ENCODE peak calls at places on chromosomes 5 and 9, in ten cellular contexts. J, L, E, D, M, X, W, K, B and S are unnamed samples.

GRCh38 chr5:173317852-173318251 is 10.4 kb downstream of the STC2 start:
- DNase-seq in J (no peak), L (no peak), E (no peak), D (no peak), M (no peak), X (no peak), W (no peak), K (no peak), B (no peak), S (no peak)

GRCh38 chr5:116452774-116453368 is 121.8 kb downstream of the SEMA6A start:
- DNase-seq in J (no peak), L (no peak), E (no peak), D (no peak), M (no peak), X (no peak), W (no peak), K (no peak), B (no peak), S (no peak)

GRCh38 chr5:107990881-107991810 is 320.4 kb upstream of the EFNA5 start:
- DNase-seq in J (no peak), L (no peak), E (no peak), D (no peak), M (no peak), X (no peak), W (no peak), K (no peak), B (no peak), S (no peak)

GRCh38 chr5:37575541-37576489 is 196.7 kb downstream of the WDR70 start:
- DNase-seq in J (no peak), L (peak), E (no peak), D (no peak), M (no peak), X (no peak), W (no peak), K (no peak), B (no peak), S (no peak)

GRCh38 chr9:89497181-89497963 is 541 bp downstream of the SEMA4D start:
- DNase-seq in J (no peak), L (peak), E (peak), D (no peak), M (peak), X (no peak), W (no peak), K (no peak), B (no peak), S (peak)

GRCh38 chr9:95108777-95109176 is 208.7 kb downstream of the FANCC start:
- DNase-seq in J (no peak), L (no peak), E (no peak), D (no peak), M (no peak), X (no peak), W (no peak), K (no peak), B (no peak), S (no peak)

GRCh38 chr9:125189011-125189360 is 617 bp downstream of the PPP6C start:
- DNase-seq in J (peak), L (peak), E (peak), D (peak), M (peak), X (no peak), W (no peak), K (no peak), B (no peak), S (peak)

GRCh38 chr5:14258840-14259239 is 115.7 kb downstream of the TRIO start:
- DNase-seq in J (no peak), L (peak), E (no peak), D (no peak), M (no peak), X (no peak), W (no peak), K (no peak), B (no peak), S (no peak)

GRCh38 chr5:72202331-72202825 is 95.1 kb downstream of the MAP1B start:
- DNase-seq in J (no peak), L (no peak), E (no peak), D (no peak), M (no peak), X (no peak), W (no peak), K (no peak), B (no peak), S (no peak)

GRCh38 chr9:120366646-120367019 is 213.3 kb downstream of the CDK5RAP2 start:
- DNase-seq in J (peak), L (peak), E (no peak), D (no peak), M (no peak), X (peak), W (peak), K (no peak), B (peak), S (peak)

GRCh38 chr5:178667109-178667508 is 40.3 kb upstream of the CLK4 start:
- DNase-seq in J (no peak), L (no peak), E (no peak), D (no peak), M (no peak), X (no peak), W (no peak), K (no peak), B (no peak), S (no peak)

GRCh38 chr9:137519553-137519952 is 30.6 kb downstream of the PNPLA7 start:
- DNase-seq in J (no peak), L (no peak), E (no peak), D (no peak), M (no peak), X (no peak), W (no peak), K (no peak), B (no peak), S (no peak)

GRCh38 chr5:67166460-67166871 is 30.1 kb downstream of the CD180 start:
- DNase-seq in J (no peak), L (no peak), E (no peak), D (peak), M (peak), X (no peak), W (peak), K (no peak), B (no peak), S (peak)

GRCh38 chr9:124077915-124078572 is 66.5 kb downstream of the LHX2 start:
- DNase-seq in J (peak), L (no peak), E (no peak), D (no peak), M (no peak), X (no peak), W (no peak), K (no peak), B (no peak), S (peak)

GRCh38 chr9:19420877-19421276 is 12.1 kb downstream of the ACER2 start:
- DNase-seq in J (no peak), L (no peak), E (no peak), D (no peak), M (no peak), X (no peak), W (no peak), K (no peak), B (no peak), S (no peak)

GRCh38 chr9:127575875-127576778 is 36.0 kb upstream of the STXBP1 start:
- DNase-seq in J (no peak), L (no peak), E (no peak), D (no peak), M (no peak), X (no peak), W (no peak), K (no peak), B (no peak), S (no peak)

GRCh38 chr9:93451762-93452709 is 551 bp downstream of the FAM120A start:
- DNase-seq in J (peak), L (peak), E (peak), D (peak), M (peak), X (no peak), W (peak), K (no peak), B (no peak), S (peak)

GRCh38 chr5:135887447-135887864 is 8.2 kb downstream of the IL9 start:
- DNase-seq in J (peak), L (peak), E (peak), D (no peak), M (peak), X (peak), W (peak), K (no peak), B (peak), S (peak)

DNA sequence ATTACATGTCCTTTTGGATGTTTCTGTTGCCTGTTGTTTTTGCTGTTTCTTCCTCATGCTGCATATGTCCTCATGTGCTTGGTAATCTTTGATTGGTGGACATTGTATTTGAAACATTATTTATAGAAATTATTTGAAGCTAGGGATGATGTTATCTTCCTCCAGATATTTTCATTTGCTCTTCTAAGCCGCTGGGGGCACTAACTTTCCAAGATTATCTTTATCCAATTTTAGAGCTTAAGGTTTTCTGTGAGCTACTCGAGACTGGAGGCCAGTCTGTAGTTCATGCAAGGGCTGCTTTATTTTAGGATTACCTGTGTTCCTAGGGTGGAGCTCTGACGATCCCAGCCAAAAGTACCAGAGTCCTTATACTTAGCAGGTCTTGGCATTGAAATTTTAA is 40.9 kb downstream of the STX17 start:
- DNase-seq in J (peak), L (no peak), E (no peak), D (no peak), M (no peak), X (no peak), W (no peak), K (no peak), B (no peak), S (no peak)
- TF ChIP-seq CTCF in J (peak), L (peak), E (no peak), D (no peak), M (no peak), X (no peak), W (no peak), K (no peak), B (no peak), S (no peak)

DNA sequence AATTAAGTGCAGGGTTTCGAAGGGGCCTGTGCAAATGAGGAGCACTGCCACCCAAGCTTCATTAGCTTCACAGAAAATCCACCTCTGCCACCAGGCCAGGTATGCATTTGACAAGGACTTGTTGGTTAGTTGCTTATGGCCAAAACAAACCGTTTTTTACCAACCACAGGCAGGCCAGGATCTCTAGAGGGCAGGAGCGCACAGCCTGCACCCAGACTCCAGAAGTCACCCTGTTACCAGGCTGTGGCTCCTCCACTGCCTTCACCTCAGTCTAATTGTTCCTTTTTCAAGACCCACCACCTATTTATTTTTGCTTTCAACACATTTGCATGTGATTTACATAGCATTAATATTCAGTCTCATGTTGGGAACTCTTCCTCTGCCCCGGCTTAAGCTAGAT is 78.3 kb upstream of the HSPA9 start:
- DNase-seq in J (peak), L (no peak), E (no peak), D (no peak), M (no peak), X (no peak), W (no peak), K (no peak), B (no peak), S (peak)
- TF ChIP-seq CTCF in J (peak), L (peak), E (peak), D (no peak), M (no peak), X (peak), W (peak), K (peak), B (peak), S (peak)

DNA sequence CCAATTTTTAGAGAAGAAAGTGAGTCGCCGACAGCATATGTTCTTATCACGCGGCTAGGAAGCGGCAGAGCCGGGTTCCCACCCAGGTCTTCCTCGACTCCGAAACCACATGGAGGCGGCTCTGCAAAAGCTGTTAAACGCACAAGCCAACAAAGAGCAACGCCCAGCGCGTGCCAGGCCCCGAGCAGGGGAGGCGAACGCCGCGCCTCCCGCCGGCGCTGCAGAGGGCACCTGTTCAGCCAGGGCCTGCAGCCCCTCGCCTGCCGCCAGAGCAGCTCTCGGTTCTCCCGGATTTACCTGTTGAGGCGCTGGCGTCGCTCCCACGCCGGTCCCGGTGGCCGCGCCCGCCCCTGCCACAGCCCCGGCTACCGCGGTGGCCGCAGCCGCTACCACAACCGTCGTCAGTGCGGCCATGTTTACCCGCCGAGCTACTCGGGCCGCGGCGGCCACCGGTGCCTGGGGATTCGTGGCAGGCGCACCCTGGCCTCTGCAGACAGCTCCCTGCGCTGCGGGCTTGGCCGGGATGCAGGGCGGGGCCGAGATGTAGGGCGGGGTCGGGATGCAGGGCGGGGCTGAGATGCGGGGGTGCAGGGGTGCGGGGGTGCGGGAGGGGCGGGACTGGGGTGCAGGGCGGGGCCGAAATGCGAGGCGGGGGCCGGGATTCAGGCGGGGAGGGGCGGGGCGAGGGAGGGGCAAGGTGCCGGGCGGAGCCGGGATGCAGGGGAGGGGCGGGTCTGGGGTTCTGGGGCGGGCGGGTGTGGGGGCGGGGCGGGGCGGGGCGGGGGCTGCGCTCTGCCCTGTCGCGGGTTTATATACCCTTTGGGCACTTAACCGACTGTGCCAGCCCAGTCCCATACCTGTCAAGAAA is at the start of gene CCDC112:
- DNase-seq in J (peak), L (peak), E (peak), D (peak), M (peak), X (peak), W (peak), K (peak), B (peak), S (peak)
- TF ChIP-seq CTCF in J (no peak), L (no peak), E (no peak), D (no peak), M (no peak), X (no peak), W (peak), K (no peak), B (no peak), S (no peak)

GRCh38 chr9:132044176-132044880 is 35.3 kb downstream of the MED27 start:
- DNase-seq in J (no peak), L (no peak), E (no peak), D (no peak), M (no peak), X (no peak), W (no peak), K (no peak), B (no peak), S (no peak)

GRCh38 chr9:132043708-132044107 is 36.0 kb downstream of the MED27 start:
- DNase-seq in J (no peak), L (no peak), E (no peak), D (no peak), M (no peak), X (no peak), W (no peak), K (no peak), B (no peak), S (no peak)

GRCh38 chr9:132041825-132042224 is 37.8 kb downstream of the MED27 start:
- DNase-seq in J (no peak), L (no peak), E (peak), D (no peak), M (no peak), X (no peak), W (no peak), K (no peak), B (no peak), S (no peak)

GRCh38 chr9:132040808-132041207 is 38.9 kb downstream of the MED27 start:
- DNase-seq in J (no peak), L (no peak), E (no peak), D (no peak), M (no peak), X (no peak), W (no peak), K (no peak), B (no peak), S (no peak)

DNA sequence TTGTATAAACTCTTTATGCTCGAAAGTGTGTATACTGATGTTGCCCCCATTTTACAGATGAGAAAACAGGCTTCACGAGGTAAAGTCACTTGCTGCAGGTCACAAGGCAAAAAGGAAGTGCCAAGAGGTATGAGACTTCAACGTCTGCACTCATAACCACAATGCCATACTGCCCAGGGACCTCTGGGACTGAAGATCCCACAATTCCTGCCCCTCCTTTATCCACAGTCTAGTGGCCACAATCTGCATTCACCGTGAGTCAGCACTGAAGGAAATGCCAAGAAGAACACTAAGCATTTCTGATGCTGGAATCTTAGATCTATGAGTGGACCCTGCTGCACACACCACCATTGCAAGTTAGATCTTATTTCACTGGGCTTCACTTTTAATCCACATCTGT is 37.3 kb downstream of the MED27 start:
- DNase-seq in J (peak), L (no peak), E (no peak), D (no peak), M (no peak), X (no peak), W (no peak), K (no peak), B (peak), S (no peak)
- TF ChIP-seq CTCF in J (no peak), L (no peak), E (no peak), D (no peak), M (no peak), X (no peak), W (no peak), K (no peak), B (no peak), S (no peak)